ENCODE peak calls at places on chromosomes 5 and 9, in ten cellular contexts. I is A549, E is tibial artery, T is cardiac muscle cell, W is upper lobe of right lung, B is fibroblast of lung, K is left ventricle myocardium inferior, X is lung, N is HCT116, A is body of pancreas. M is an unnamed sample.

GRCh38 chr5:144219869-144220268 is 49.2 kb downstream of the KCTD16 start:
- DNase-seq in W (no peak), I (no peak), X (no peak), N (no peak), K (no peak), E (no peak), A (no peak), B (no peak), T (no peak), M (no peak)

GRCh38 chr9:120542701-120543490 is 37.1 kb downstream of the CDK5RAP2 start:
- DNase-seq in B (no peak), T (no peak), A (no peak), I (no peak), N (no peak), W (no peak), K (no peak), X (no peak), E (no peak), M (no peak)

GRCh38 chr9:111016046-111017026 is 21.9 kb downstream of the LPAR1 start:
- DNase-seq in K (no peak), I (no peak), N (no peak), A (no peak), X (no peak), W (no peak), T (peak), E (no peak), B (peak), M (no peak)

GRCh38 chr9:79134654-79135053 is 437.1 kb upstream of the TLE4 start:
- DNase-seq in A (no peak), E (no peak), T (peak), B (no peak), X (no peak), N (peak), I (no peak), K (no peak), W (no peak), M (no peak)

GRCh38 chr9:3435732-3436131 is 90.1 kb downstream of the RFX3 start:
- DNase-seq in N (no peak), A (no peak), I (no peak), X (no peak), E (no peak), B (no peak), W (no peak), T (no peak), K (no peak), M (no peak)

GRCh38 chr9:88733651-88734470 is 198.9 kb downstream of the NXNL2 start:
- DNase-seq in X (no peak), W (no peak), T (peak), I (no peak), K (peak), N (no peak), E (peak), B (peak), A (no peak), M (peak)

GRCh38 chr9:121172726-121173487 is 28.8 kb downstream of the RAB14 start:
- DNase-seq in N (no peak), B (no peak), I (no peak), W (no peak), E (no peak), K (no peak), X (no peak), T (no peak), A (no peak), M (no peak)

GRCh38 chr5:100902406-100903035 is 561 bp downstream of the ST8SIA4 start:
- DNase-seq in X (no peak), I (no peak), N (no peak), W (no peak), T (no peak), B (peak), A (no peak), E (no peak), K (no peak), M (no peak)

GRCh38 chr9:127194881-127195713 is 69.5 kb upstream of the GARNL3 start:
- DNase-seq in B (no peak), T (no peak), W (no peak), X (no peak), K (peak), A (no peak), I (peak), E (no peak), N (peak), M (no peak)

GRCh38 chr5:67494186-67494842 is 297.7 kb upstream of the CD180 start:
- DNase-seq in I (no peak), K (no peak), W (no peak), X (no peak), T (no peak), B (no peak), A (no peak), N (no peak), E (no peak), M (no peak)

DNA sequence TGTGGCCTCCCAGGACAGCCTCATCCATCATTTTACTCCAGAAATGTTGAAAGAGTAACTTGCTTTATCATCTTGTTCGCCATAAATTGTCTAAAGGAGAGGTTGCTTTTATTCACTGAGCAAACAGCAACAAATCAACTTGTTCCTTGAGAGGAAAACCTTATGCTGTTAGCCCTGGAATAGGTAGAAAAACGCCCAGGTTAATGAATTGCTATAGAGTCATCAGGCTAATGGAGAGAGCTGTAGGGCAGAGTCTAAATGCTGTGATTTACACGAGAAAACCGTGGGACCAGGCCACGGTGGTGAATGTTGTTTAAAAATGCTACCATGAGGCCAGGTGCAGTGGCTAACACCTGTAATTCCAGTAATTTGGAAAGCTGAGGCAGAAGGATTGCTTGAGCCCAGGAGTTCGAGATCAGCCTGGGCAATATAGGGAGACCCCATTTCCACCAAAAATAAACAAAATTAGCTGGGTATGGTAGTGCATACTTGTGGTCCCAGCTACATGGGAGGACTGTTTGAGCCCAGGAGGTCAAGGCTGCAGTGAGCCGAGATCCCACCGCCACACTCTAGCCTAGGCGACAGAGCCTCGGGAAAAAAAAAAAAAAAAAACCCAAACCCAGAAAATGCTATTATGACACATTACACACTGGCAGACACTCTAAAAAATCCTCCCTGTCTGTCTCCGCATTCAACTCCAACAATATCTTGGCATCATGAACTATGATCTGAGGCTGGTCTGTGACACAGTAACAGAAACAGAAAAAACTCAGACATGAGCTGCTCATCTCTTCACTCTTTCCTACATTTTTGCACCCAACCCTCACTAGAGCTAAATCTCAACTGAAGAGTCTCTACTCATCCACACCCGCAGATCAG is 118.5 kb upstream of the RETREG1 start:
- DNase-seq in N (no peak), B (no peak), W (no peak), K (no peak), I (no peak), T (peak), X (no peak), A (no peak), E (no peak), M (no peak)
- H3K27ac ChIP-seq in N (no peak), B (peak), W (peak), K (peak), I (peak), T (no peak), X (peak), A (peak), E (no peak), M (no peak)

GRCh38 chr5:92916036-92916435 is 665.0 kb downstream of the NR2F1-AS1 start:
- DNase-seq in I (no peak), W (no peak), N (no peak), T (peak), E (no peak), A (no peak), X (no peak), B (peak), K (no peak), M (no peak)
- TF ChIP-seq CTCF in I (peak), W (peak), N (peak), T (peak), E (no peak), A (no peak), X (no peak), B (no peak), K (peak), M (no peak)

GRCh38 chr5:40578501-40579451 is 100.9 kb upstream of the PTGER4 start:
- DNase-seq in I (no peak), B (peak), A (no peak), W (no peak), E (no peak), X (no peak), T (peak), K (no peak), N (no peak), M (no peak)
- H3K27ac ChIP-seq in I (no peak), B (no peak), A (no peak), W (no peak), E (no peak), X (no peak), T (no peak), K (no peak), N (no peak), M (no peak)

GRCh38 chr5:75330404-75330803 is 6.6 kb upstream of the HMGCR start:
- DNase-seq in E (no peak), W (no peak), B (no peak), I (no peak), A (no peak), T (no peak), N (no peak), K (no peak), X (no peak), M (no peak)

GRCh38 chr5:75335952-75336624 is 932 bp upstream of the HMGCR start:
- DNase-seq in T (peak), W (no peak), X (peak), N (peak), I (peak), B (peak), E (no peak), K (no peak), A (peak), M (no peak)

GRCh38 chr5:75335486-75335885 is 1.5 kb upstream of the HMGCR start:
- DNase-seq in W (no peak), A (no peak), T (no peak), E (no peak), I (no peak), K (no peak), N (no peak), X (no peak), B (no peak), M (no peak)

GRCh38 chr5:75336625-75337336 is at the start of gene HMGCR:
- DNase-seq in A (peak), X (peak), K (peak), B (peak), I (peak), E (peak), N (peak), T (peak), W (peak), M (peak)

DNA sequence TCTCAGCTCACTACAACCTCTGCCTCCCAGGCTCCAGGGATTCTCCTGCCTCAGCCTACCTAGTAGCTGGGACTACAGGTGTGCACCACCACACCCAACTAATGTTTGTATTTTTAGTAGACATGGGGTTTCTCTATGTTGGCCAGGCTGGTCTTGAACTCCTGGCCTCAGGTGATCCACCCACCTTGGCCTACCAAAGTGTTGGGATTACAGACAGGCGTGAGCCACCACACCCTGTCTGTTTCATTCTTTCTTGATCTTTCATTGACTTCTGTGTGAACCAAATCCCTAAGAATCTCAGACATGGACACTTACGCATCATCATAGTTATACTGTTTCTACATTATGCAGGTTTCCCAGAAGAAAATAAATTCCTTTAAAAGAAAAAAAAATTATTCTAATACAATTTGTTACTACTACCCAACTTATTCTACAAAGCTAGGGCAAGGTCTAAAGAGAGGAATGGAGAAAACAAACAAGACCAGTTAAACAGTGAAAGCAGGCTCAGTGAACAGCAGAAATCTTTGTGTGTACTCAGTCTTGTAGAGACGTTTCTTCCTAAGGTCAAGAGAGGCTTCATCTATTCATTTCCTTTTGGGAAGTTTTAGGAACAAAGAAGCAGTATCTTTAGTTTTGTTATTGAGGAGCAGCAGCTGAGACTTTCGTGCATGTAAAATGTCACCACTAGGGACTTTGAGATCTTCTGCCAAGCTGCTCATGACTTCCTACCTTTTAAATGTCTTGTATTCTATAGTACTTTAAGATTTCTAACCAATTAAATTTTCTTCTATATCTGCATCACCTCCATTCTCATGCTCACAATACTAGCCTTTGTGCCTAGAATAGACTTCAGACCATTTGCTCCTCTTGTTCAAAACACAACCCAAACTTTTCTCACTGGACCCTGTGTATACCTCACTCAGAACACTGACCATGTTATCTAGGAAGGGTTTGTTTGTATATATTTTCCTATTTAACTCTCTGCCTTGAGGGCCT is 5.6 kb upstream of the HMGCR start:
- DNase-seq in E (no peak), I (no peak), T (no peak), A (no peak), K (no peak), X (no peak), N (no peak), W (no peak), B (no peak), M (no peak)
- TF ChIP-seq CTCF in E (no peak), I (no peak), T (no peak), A (no peak), K (no peak), X (no peak), N (peak), W (no peak), B (no peak), M (no peak)

DNA sequence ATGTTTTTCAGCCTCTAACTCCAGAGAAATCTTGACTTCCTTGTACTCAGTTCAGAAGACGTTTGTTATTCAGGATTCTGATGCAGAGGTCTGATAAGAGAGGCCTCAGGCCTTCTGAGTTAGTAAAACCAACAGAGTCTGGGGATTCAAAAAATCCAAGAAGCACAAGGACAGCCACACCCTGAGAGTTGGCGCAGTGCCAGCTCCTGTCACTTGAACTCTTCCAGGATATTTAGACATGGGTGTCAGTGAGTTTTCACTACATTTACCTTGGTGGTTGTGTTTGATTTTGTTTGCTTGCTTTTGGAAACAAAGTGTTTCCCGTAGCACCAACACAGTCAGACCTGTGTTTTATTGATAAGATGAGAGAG is 41.6 kb upstream of the PDE8B start:
- DNase-seq in T (no peak), A (no peak), N (no peak), E (no peak), W (peak), K (no peak), X (no peak), B (no peak), I (peak), M (no peak)
- H3K27ac ChIP-seq in T (no peak), A (no peak), N (no peak), E (peak), W (no peak), K (peak), X (no peak), B (no peak), I (peak), M (no peak)

GRCh38 chr9:116910201-116910600 is 223.1 kb downstream of the TRIM32 start:
- DNase-seq in X (no peak), E (no peak), A (no peak), I (no peak), N (no peak), K (no peak), T (no peak), W (no peak), B (no peak), M (no peak)
- TF ChIP-seq CTCF in X (no peak), E (no peak), A (no peak), I (no peak), N (no peak), K (no peak), T (no peak), W (no peak), B (no peak), M (no peak)

GRCh38 chr5:107806271-107806670 is 135.5 kb upstream of the EFNA5 start:
- DNase-seq in K (no peak), N (no peak), I (no peak), W (no peak), E (no peak), T (no peak), X (no peak), A (no peak), B (no peak), M (no peak)
- H3K27ac ChIP-seq in K (no peak), N (no peak), I (no peak), W (no peak), E (no peak), T (no peak), X (no peak), A (no peak), B (no peak), M (no peak)

DNA sequence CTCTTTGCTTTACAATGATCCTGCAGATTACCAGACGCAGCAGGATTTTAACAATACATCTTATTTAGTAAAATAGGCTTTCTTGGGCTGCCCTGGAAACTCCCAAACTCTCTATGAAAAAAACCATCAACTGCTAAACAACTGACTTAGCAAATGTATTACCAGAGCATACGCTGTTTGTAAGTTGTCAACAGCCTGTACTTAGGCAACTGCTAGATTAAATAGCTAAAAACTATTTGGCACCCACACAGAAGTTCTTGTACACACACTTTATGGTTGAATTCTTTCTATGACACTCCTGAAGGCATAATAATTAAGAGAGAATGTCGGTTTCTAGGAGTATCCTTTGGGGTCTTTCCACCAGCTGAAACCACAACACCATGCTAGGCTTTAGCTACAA is 123.9 kb downstream of the FBXO38 start:
- DNase-seq in W (no peak), B (no peak), X (no peak), A (no peak), E (no peak), N (no peak), I (no peak), T (no peak), K (no peak), M (no peak)
- TF ChIP-seq CTCF in W (no peak), B (no peak), X (no peak), A (no peak), E (no peak), N (no peak), I (no peak), T (no peak), K (no peak), M (no peak)

M was measured in thoracic aorta.